ENCODE peak calls at places on chromosomes 5 and 9, in ten cellular contexts. P is activated CD4-positive, alpha-beta T cell treated with anti-CD3 and anti-CD28 coated beads, Interleukin-2, amount 50 U/mL, for 4 hours; A is stimulated activated CD8-positive, alpha-beta memory T cell treated with anti-CD3 and anti-CD28 coated beads, Interleukin-4, amount 100 ng/mL, for 48 hours; O is activated effector memory CD4-positive, alpha-beta T cell treated with Interleukin-2 at 50 U/mL for 16 hours; F is left cardiac atrium; N is MCF 10A; D is breast epithelium; J is stimulated activated CD4-positive, alpha-beta T cell treated with anti-CD3 and anti-CD28 coated beads, Interleukin-2, amount 100 ng/mL, for 24 hours; K is endothelial cell; C is ELR. I is an unnamed sample.

GRCh38 chr5:107542831-107543231 is 127.9 kb downstream of the EFNA5 start:
- DNase-seq in P (no peak), F (peak), D (peak), A (no peak), O (no peak), C (peak), N (peak), J (no peak), K (no peak), I (no peak)

GRCh38 chr5:148776780-148777179 is 49.6 kb upstream of the ADRB2 start:
- DNase-seq in A (no peak), F (no peak), N (peak), J (no peak), P (no peak), D (peak), C (peak), O (no peak), K (no peak), I (no peak)

GRCh38 chr5:172213126-172213525 is 19.2 kb downstream of the EFCAB9 start:
- DNase-seq in K (no peak), A (no peak), J (no peak), P (no peak), C (no peak), N (no peak), D (no peak), F (no peak), O (no peak), I (no peak)

GRCh38 chr9:18606831-18607230 is 132.9 kb downstream of the ADAMTSL1 start:
- DNase-seq in N (no peak), K (no peak), J (no peak), P (no peak), C (no peak), A (no peak), F (no peak), D (no peak), O (no peak), I (no peak)

GRCh38 chr5:50667079-50667652 is 729 bp downstream of the PARP8 start:
- DNase-seq in D (peak), K (peak), C (peak), P (no peak), F (peak), J (peak), N (peak), O (no peak), A (no peak), I (no peak)

GRCh38 chr5:13346401-13346800 is 598.1 kb downstream of the DNAH5 start:
- DNase-seq in N (peak), C (no peak), O (no peak), J (no peak), A (no peak), D (no peak), P (no peak), K (no peak), F (no peak), I (no peak)

GRCh38 chr9:95073042-95073607 is 244.4 kb downstream of the FANCC start:
- DNase-seq in P (no peak), N (no peak), A (no peak), F (no peak), O (no peak), D (peak), K (peak), C (peak), J (no peak), I (no peak)

GRCh38 chr9:93218161-93218560 is 34.2 kb downstream of the WNK2 start:
- DNase-seq in O (no peak), P (no peak), C (no peak), F (peak), N (no peak), K (no peak), D (no peak), A (no peak), J (no peak), I (no peak)

GRCh38 chr5:33726422-33727165 is 165.2 kb downstream of the ADAMTS12 start:
- DNase-seq in K (no peak), D (no peak), O (no peak), A (no peak), N (peak), J (no peak), P (no peak), F (no peak), C (peak), I (no peak)

I was measured in T follicular helper cell.